ENCODE peak calls at places on chromosomes 13 and 19, in ten cellular contexts. One of them, this sample, is unnamed.

GRCh38 chr13:74931698-74932433 is 550.1 kb downstream of the TBC1D4 start:
- DNase-seq in stimulated activated CD8-positive, alpha-beta memory T cell treated with anti-CD3 and anti-CD28 coated beads, Interleukin-15, amount 100 ng/mL, for 4 hours: no peak
- DNase-seq in heart left ventricle: no peak
- DNase-seq in AG04450: no peak
- DNase-seq in stimulated activated CD4-positive, alpha-beta T cell treated with anti-CD3 and anti-CD28 coated beads, Interleukin-1b, Interleukin-23, amount 100 ng/mL, for 24 hours: no peak
- DNase-seq in T-cell: no peak
- DNase-seq in bronchial epithelial cell: no peak
- DNase-seq in lower leg skin: no peak
- DNase-seq in activated CD4-positive, alpha-beta T cell treated with anti-CD3 and anti-CD28 coated beads for 1 hour: no peak
- DNase-seq in fibroblast of lung: no peak
- DNase-seq in this sample: no peak

GRCh38 chr19:7522072-7522922 is at the start of gene MCOLN1:
- DNase-seq in stimulated activated CD8-positive, alpha-beta memory T cell treated with anti-CD3 and anti-CD28 coated beads, Interleukin-15, amount 100 ng/mL, for 4 hours: peak
- DNase-seq in heart left ventricle: peak
- DNase-seq in AG04450: peak
- DNase-seq in stimulated activated CD4-positive, alpha-beta T cell treated with anti-CD3 and anti-CD28 coated beads, Interleukin-1b, Interleukin-23, amount 100 ng/mL, for 24 hours: peak
- DNase-seq in T-cell: peak
- DNase-seq in bronchial epithelial cell: peak
- DNase-seq in lower leg skin: peak
- DNase-seq in activated CD4-positive, alpha-beta T cell treated with anti-CD3 and anti-CD28 coated beads for 1 hour: peak
- DNase-seq in fibroblast of lung: peak
- DNase-seq in this sample: peak

GRCh38 chr19:45455707-45456499 is 11.9 kb upstream of the FOSB start:
- DNase-seq in stimulated activated CD8-positive, alpha-beta memory T cell treated with anti-CD3 and anti-CD28 coated beads, Interleukin-15, amount 100 ng/mL, for 4 hours: peak
- DNase-seq in heart left ventricle: peak
- DNase-seq in AG04450: peak
- DNase-seq in stimulated activated CD4-positive, alpha-beta T cell treated with anti-CD3 and anti-CD28 coated beads, Interleukin-1b, Interleukin-23, amount 100 ng/mL, for 24 hours: no peak
- DNase-seq in T-cell: peak
- DNase-seq in bronchial epithelial cell: peak
- DNase-seq in lower leg skin: peak
- DNase-seq in activated CD4-positive, alpha-beta T cell treated with anti-CD3 and anti-CD28 coated beads for 1 hour: peak
- DNase-seq in fibroblast of lung: peak
- DNase-seq in this sample: peak

GRCh38 chr13:110539894-110540293 is 21.6 kb downstream of the RAB20 start:
- DNase-seq in stimulated activated CD8-positive, alpha-beta memory T cell treated with anti-CD3 and anti-CD28 coated beads, Interleukin-15, amount 100 ng/mL, for 4 hours: no peak
- DNase-seq in heart left ventricle: no peak
- DNase-seq in AG04450: no peak
- DNase-seq in stimulated activated CD4-positive, alpha-beta T cell treated with anti-CD3 and anti-CD28 coated beads, Interleukin-1b, Interleukin-23, amount 100 ng/mL, for 24 hours: no peak
- DNase-seq in T-cell: no peak
- DNase-seq in bronchial epithelial cell: peak
- DNase-seq in lower leg skin: no peak
- DNase-seq in activated CD4-positive, alpha-beta T cell treated with anti-CD3 and anti-CD28 coated beads for 1 hour: no peak
- DNase-seq in fibroblast of lung: no peak
- DNase-seq in this sample: no peak

GRCh38 chr13:109809216-109809890 is 23.0 kb upstream of the IRS2 start:
- DNase-seq in stimulated activated CD8-positive, alpha-beta memory T cell treated with anti-CD3 and anti-CD28 coated beads, Interleukin-15, amount 100 ng/mL, for 4 hours: no peak
- DNase-seq in heart left ventricle: no peak
- DNase-seq in AG04450: no peak
- DNase-seq in stimulated activated CD4-positive, alpha-beta T cell treated with anti-CD3 and anti-CD28 coated beads, Interleukin-1b, Interleukin-23, amount 100 ng/mL, for 24 hours: no peak
- DNase-seq in T-cell: no peak
- DNase-seq in bronchial epithelial cell: no peak
- DNase-seq in lower leg skin: no peak
- DNase-seq in activated CD4-positive, alpha-beta T cell treated with anti-CD3 and anti-CD28 coated beads for 1 hour: no peak
- DNase-seq in fibroblast of lung: peak
- DNase-seq in this sample: no peak

GRCh38 chr13:27644302-27644701 is 22.6 kb downstream of the POLR1D start:
- DNase-seq in stimulated activated CD8-positive, alpha-beta memory T cell treated with anti-CD3 and anti-CD28 coated beads, Interleukin-15, amount 100 ng/mL, for 4 hours: no peak
- DNase-seq in heart left ventricle: no peak
- DNase-seq in AG04450: peak
- DNase-seq in stimulated activated CD4-positive, alpha-beta T cell treated with anti-CD3 and anti-CD28 coated beads, Interleukin-1b, Interleukin-23, amount 100 ng/mL, for 24 hours: no peak
- DNase-seq in T-cell: no peak
- DNase-seq in bronchial epithelial cell: peak
- DNase-seq in lower leg skin: no peak
- DNase-seq in activated CD4-positive, alpha-beta T cell treated with anti-CD3 and anti-CD28 coated beads for 1 hour: no peak
- DNase-seq in fibroblast of lung: peak
- DNase-seq in this sample: peak

GRCh38 chr13:106417467-106418110 is 117.9 kb downstream of the EFNB2 start:
- DNase-seq in stimulated activated CD8-positive, alpha-beta memory T cell treated with anti-CD3 and anti-CD28 coated beads, Interleukin-15, amount 100 ng/mL, for 4 hours: no peak
- DNase-seq in heart left ventricle: no peak
- DNase-seq in AG04450: no peak
- DNase-seq in stimulated activated CD4-positive, alpha-beta T cell treated with anti-CD3 and anti-CD28 coated beads, Interleukin-1b, Interleukin-23, amount 100 ng/mL, for 24 hours: no peak
- DNase-seq in T-cell: no peak
- DNase-seq in bronchial epithelial cell: no peak
- DNase-seq in lower leg skin: no peak
- DNase-seq in activated CD4-positive, alpha-beta T cell treated with anti-CD3 and anti-CD28 coated beads for 1 hour: no peak
- DNase-seq in fibroblast of lung: peak
- DNase-seq in this sample: no peak

GRCh38 chr19:17555929-17556813 is 722 bp downstream of the COLGALT1 start:
- DNase-seq in stimulated activated CD8-positive, alpha-beta memory T cell treated with anti-CD3 and anti-CD28 coated beads, Interleukin-15, amount 100 ng/mL, for 4 hours: no peak
- DNase-seq in heart left ventricle: peak
- DNase-seq in AG04450: no peak
- DNase-seq in stimulated activated CD4-positive, alpha-beta T cell treated with anti-CD3 and anti-CD28 coated beads, Interleukin-1b, Interleukin-23, amount 100 ng/mL, for 24 hours: peak
- DNase-seq in T-cell: no peak
- DNase-seq in bronchial epithelial cell: peak
- DNase-seq in lower leg skin: peak
- DNase-seq in activated CD4-positive, alpha-beta T cell treated with anti-CD3 and anti-CD28 coated beads for 1 hour: no peak
- DNase-seq in fibroblast of lung: peak
- DNase-seq in this sample: no peak

GRCh38 chr19:52492201-52492960 is 35.1 kb upstream of the ZNF808 start:
- DNase-seq in stimulated activated CD8-positive, alpha-beta memory T cell treated with anti-CD3 and anti-CD28 coated beads, Interleukin-15, amount 100 ng/mL, for 4 hours: no peak
- DNase-seq in heart left ventricle: no peak
- DNase-seq in AG04450: no peak
- DNase-seq in stimulated activated CD4-positive, alpha-beta T cell treated with anti-CD3 and anti-CD28 coated beads, Interleukin-1b, Interleukin-23, amount 100 ng/mL, for 24 hours: no peak
- DNase-seq in T-cell: peak
- DNase-seq in bronchial epithelial cell: no peak
- DNase-seq in lower leg skin: no peak
- DNase-seq in activated CD4-positive, alpha-beta T cell treated with anti-CD3 and anti-CD28 coated beads for 1 hour: no peak
- DNase-seq in fibroblast of lung: no peak
- DNase-seq in this sample: no peak

GRCh38 chr13:89869312-89869711 is 1478.2 kb upstream of the MIR17HG start:
- DNase-seq in stimulated activated CD8-positive, alpha-beta memory T cell treated with anti-CD3 and anti-CD28 coated beads, Interleukin-15, amount 100 ng/mL, for 4 hours: no peak
- DNase-seq in heart left ventricle: no peak
- DNase-seq in AG04450: no peak
- DNase-seq in stimulated activated CD4-positive, alpha-beta T cell treated with anti-CD3 and anti-CD28 coated beads, Interleukin-1b, Interleukin-23, amount 100 ng/mL, for 24 hours: no peak
- DNase-seq in T-cell: no peak
- DNase-seq in bronchial epithelial cell: no peak
- DNase-seq in lower leg skin: no peak
- DNase-seq in activated CD4-positive, alpha-beta T cell treated with anti-CD3 and anti-CD28 coated beads for 1 hour: no peak
- DNase-seq in fibroblast of lung: no peak
- DNase-seq in this sample: no peak

GRCh38 chr13:62014299-62014698 is 598.6 kb upstream of the PCDH20 start:
- DNase-seq in stimulated activated CD8-positive, alpha-beta memory T cell treated with anti-CD3 and anti-CD28 coated beads, Interleukin-15, amount 100 ng/mL, for 4 hours: no peak
- DNase-seq in heart left ventricle: no peak
- DNase-seq in AG04450: no peak
- DNase-seq in stimulated activated CD4-positive, alpha-beta T cell treated with anti-CD3 and anti-CD28 coated beads, Interleukin-1b, Interleukin-23, amount 100 ng/mL, for 24 hours: no peak
- DNase-seq in T-cell: no peak
- DNase-seq in bronchial epithelial cell: peak
- DNase-seq in lower leg skin: no peak
- DNase-seq in activated CD4-positive, alpha-beta T cell treated with anti-CD3 and anti-CD28 coated beads for 1 hour: no peak
- DNase-seq in fibroblast of lung: peak
- DNase-seq in this sample: peak

GRCh38 chr13:110993788-110994187 is 78.9 kb upstream of the ANKRD10 start:
- DNase-seq in stimulated activated CD8-positive, alpha-beta memory T cell treated with anti-CD3 and anti-CD28 coated beads, Interleukin-15, amount 100 ng/mL, for 4 hours: no peak
- DNase-seq in heart left ventricle: no peak
- DNase-seq in AG04450: no peak
- DNase-seq in stimulated activated CD4-positive, alpha-beta T cell treated with anti-CD3 and anti-CD28 coated beads, Interleukin-1b, Interleukin-23, amount 100 ng/mL, for 24 hours: no peak
- DNase-seq in T-cell: no peak
- DNase-seq in bronchial epithelial cell: no peak
- DNase-seq in lower leg skin: no peak
- DNase-seq in activated CD4-positive, alpha-beta T cell treated with anti-CD3 and anti-CD28 coated beads for 1 hour: no peak
- DNase-seq in fibroblast of lung: no peak
- DNase-seq in this sample: no peak

GRCh38 chr13:89061821-89062220 is 1390.7 kb downstream of the SLITRK5 start:
- DNase-seq in stimulated activated CD8-positive, alpha-beta memory T cell treated with anti-CD3 and anti-CD28 coated beads, Interleukin-15, amount 100 ng/mL, for 4 hours: no peak
- DNase-seq in heart left ventricle: no peak
- DNase-seq in AG04450: no peak
- DNase-seq in stimulated activated CD4-positive, alpha-beta T cell treated with anti-CD3 and anti-CD28 coated beads, Interleukin-1b, Interleukin-23, amount 100 ng/mL, for 24 hours: no peak
- DNase-seq in T-cell: no peak
- DNase-seq in bronchial epithelial cell: no peak
- DNase-seq in lower leg skin: no peak
- DNase-seq in activated CD4-positive, alpha-beta T cell treated with anti-CD3 and anti-CD28 coated beads for 1 hour: no peak
- DNase-seq in fibroblast of lung: no peak
- DNase-seq in this sample: no peak

This sample was measured in RWPE1.